ENCODE peak calls at places on chromosomes 4 and X, in five cellular contexts. B is body of pancreas, Y is suprapubic skin, R is uterus, O is transverse colon. J is an unnamed sample.

GRCh38 chr4:181618896-181619295 is 624.3 kb upstream of the TENM3 start:
- DNase-seq in O (no peak), B (no peak), R (no peak), Y (no peak), J (no peak)

GRCh38 chr4:44448548-44449443 is at the start of gene KCTD8:
- DNase-seq in Y (peak), B (peak), O (peak), R (peak), J (peak)

GRCh38 chrX:39905946-39906345 is 191.8 kb downstream of the BCOR start:
- DNase-seq in B (no peak), O (no peak), R (no peak), Y (no peak), J (no peak)

GRCh38 chrX:102345916-102346315 is 93.9 kb downstream of the NXF2B start:
- DNase-seq in B (peak), Y (peak), R (peak), O (peak), J (no peak)

GRCh38 chr4:186845137-186845842 is 121.6 kb upstream of the FAT1 start:
- DNase-seq in R (peak), O (peak), Y (no peak), B (peak), J (no peak)

GRCh38 chrX:50838820-50839600 is 25.0 kb upstream of the SHROOM4 start:
- DNase-seq in B (no peak), O (no peak), R (no peak), Y (no peak), J (no peak)

GRCh38 chr4:112176596-112176995 is 31.3 kb downstream of the FAM241A start:
- DNase-seq in O (no peak), R (no peak), B (no peak), Y (no peak), J (no peak)

GRCh38 chr4:75683482-75684155 is 10.4 kb upstream of the G3BP2 start:
- DNase-seq in O (no peak), Y (no peak), R (no peak), B (no peak), J (no peak)

GRCh38 chrX:42096262-42096939 is 173.0 kb upstream of the CASK start:
- DNase-seq in R (no peak), O (no peak), B (peak), Y (no peak), J (no peak)

GRCh38 chrX:906586-906985 is 276.0 kb downstream of the SHOX start:
- DNase-seq in B (no peak), O (no peak), R (no peak), Y (no peak), J (no peak)

GRCh38 chr4:138055890-138056289 is 186.3 kb downstream of the SLC7A11 start:
- DNase-seq in Y (no peak), O (no peak), R (no peak), B (no peak), J (no peak)

GRCh38 chr4:107213410-107213809 is 177.3 kb upstream of the DKK2 start:
- DNase-seq in B (no peak), Y (no peak), R (no peak), O (no peak), J (no peak)

GRCh38 chrX:12949205-12949926 is 25.5 kb upstream of the TMSB4X start:
- DNase-seq in R (no peak), O (no peak), Y (no peak), B (no peak), J (no peak)

GRCh38 chr4:136713140-136713539 is 819.2 kb downstream of the PCDH18 start:
- DNase-seq in R (no peak), B (no peak), O (no peak), Y (no peak), J (no peak)

GRCh38 chr4:56752985-56753384 is 68.5 kb downstream of the SPINK2 start:
- DNase-seq in B (no peak), O (peak), R (no peak), Y (no peak), J (no peak)

GRCh38 chrX:38095971-38096529 is 89.7 kb downstream of the SYTL5 start:
- DNase-seq in R (no peak), O (no peak), Y (no peak), B (no peak), J (no peak)

GRCh38 chrX:110414273-110414672 is 55.6 kb downstream of the RTL9 start:
- DNase-seq in B (no peak), Y (no peak), R (no peak), O (no peak), J (no peak)

GRCh38 chr4:156190606-156191005 is 236.9 kb upstream of the CTSO start:
- DNase-seq in Y (no peak), B (no peak), O (no peak), R (no peak), J (no peak)

GRCh38 chrX:68995780-68996551 is 167.1 kb downstream of the EFNB1 start:
- DNase-seq in B (peak), R (peak), O (peak), Y (no peak), J (peak)

GRCh38 chrX:33134164-33134563 is 77.2 kb downstream of the DMD start:
- DNase-seq in R (no peak), B (no peak), Y (no peak), O (no peak), J (no peak)

GRCh38 chr4:157739237-157739636 is 433.6 kb downstream of the GASK1B start:
- DNase-seq in B (no peak), O (no peak), R (peak), Y (no peak), J (no peak)

DNA sequence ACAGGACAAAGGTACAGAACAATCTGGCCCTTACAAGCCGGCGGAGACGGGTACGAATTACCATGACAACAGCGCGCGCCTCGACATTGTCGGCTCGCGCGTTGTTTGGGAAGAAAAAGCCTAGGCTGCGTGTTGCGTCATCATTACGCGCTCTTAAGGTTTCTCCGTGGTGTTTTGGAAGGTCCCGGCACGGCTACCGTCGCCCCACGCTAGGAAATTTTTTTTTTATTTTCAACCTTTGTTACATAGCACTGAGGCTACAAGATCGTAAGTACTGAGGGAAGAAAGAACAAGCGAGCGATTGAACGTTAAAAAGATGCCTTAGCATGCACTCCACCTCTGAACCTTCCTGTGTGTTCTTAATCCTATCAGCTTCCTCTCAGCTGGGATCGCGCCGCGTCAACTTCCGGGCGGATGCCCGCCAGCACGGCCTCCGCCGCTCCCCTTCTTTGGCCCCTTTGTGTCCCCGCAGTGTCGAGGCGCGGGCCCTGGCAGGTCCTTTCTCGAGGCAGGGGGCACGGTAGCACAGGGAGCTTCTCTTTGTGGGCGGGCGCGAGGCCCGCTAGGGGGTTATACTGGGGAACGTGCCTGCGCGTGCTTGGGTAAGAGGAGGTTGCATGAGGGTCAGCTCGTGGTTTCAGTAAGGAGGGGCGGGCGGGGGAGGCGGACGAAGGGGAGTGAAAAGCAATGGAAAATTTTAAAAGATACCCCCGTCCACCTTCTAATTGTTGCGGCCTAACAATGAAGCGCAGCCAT is at the start of gene SMARCAD1:
- DNase-seq in Y (peak), R (peak), B (peak), O (peak), J (peak)
- TF ChIP-seq POLR2A in Y (no peak), R (no peak), B (peak), O (peak), J (no peak)

GRCh38 chr4:20017439-20017838 is 234.3 kb upstream of the SLIT2 start:
- DNase-seq in B (no peak), Y (no peak), R (no peak), O (no peak), J (no peak)
- H3K27ac ChIP-seq in B (no peak), Y (no peak), R (no peak), O (no peak), J (no peak)

DNA sequence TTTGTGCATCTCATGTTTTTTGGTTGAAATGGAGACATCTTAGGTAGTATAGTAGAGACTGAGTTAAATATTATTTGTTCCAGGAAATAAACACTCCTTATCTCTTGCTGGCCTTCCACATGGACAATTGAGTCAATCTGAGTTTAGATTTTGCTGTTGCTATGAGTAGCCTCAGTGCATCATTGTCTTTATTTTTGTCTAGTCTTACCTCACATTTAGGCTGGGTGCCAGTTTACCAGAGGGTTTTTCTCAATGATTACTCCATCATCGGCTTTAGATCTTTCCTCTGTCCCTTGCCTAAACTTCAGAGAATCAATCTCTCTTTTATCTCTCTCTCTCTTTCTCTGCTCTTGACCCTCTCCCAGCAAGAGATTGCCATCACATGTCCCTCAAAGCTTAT is 73.6 kb downstream of the GABRB1 start:
- DNase-seq in R (no peak), B (no peak), Y (no peak), O (no peak), J (no peak)
- TF ChIP-seq CTCF in R (no peak), B (no peak), Y (no peak), O (no peak), J (no peak)

GRCh38 chr4:147683172-147683571 is 791 bp downstream of the PRMT9 start:
- DNase-seq in Y (no peak), B (peak), O (peak), R (peak), J (no peak)
- TF ChIP-seq POLR2A in Y (no peak), B (no peak), O (no peak), R (no peak), J (no peak)

GRCh38 chrX:72624194-72624593 is 51.6 kb upstream of the HDAC8 start:
- DNase-seq in O (no peak), Y (no peak), B (no peak), R (no peak), J (no peak)
- H3K27ac ChIP-seq in O (no peak), Y (no peak), B (no peak), R (no peak), J (no peak)